ENCODE peak calls at places on chromosome 19, in four cellular contexts. F is spleen, K is astrocyte, C is hepatocyte. Q is an unnamed sample.

GRCh38 chr19:44570984-44571684 is 41.7 kb upstream of the CEACAM20 start:
- DNase-seq in F (no peak), K (peak), C (peak), Q (peak)

GRCh38 chr19:24086974-24087595 is at the start of gene ZNF254:
- DNase-seq in F (peak), K (peak), C (peak), Q (peak)

GRCh38 chr19:3899531-3900294 is 19.2 kb downstream of the ATCAY start:
- DNase-seq in F (no peak), K (no peak), C (peak), Q (no peak)

GRCh38 chr19:56367829-56368711 is 25.3 kb downstream of the ZNF582 start:
- DNase-seq in F (peak), K (peak), C (peak), Q (peak)

GRCh38 chr19:4220188-4220587 is 9.1 kb upstream of the EBI3 start:
- DNase-seq in F (no peak), K (no peak), C (no peak), Q (no peak)

GRCh38 chr19:51614789-51615188 is 15.4 kb downstream of the SIGLEC5 start:
- DNase-seq in F (no peak), K (no peak), C (no peak), Q (no peak)

GRCh38 chr19:32233885-32234284 is 111.5 kb upstream of the ZNF507 start:
- DNase-seq in F (no peak), K (no peak), C (no peak), Q (no peak)

GRCh38 chr19:18847516-18848463 is 16.0 kb downstream of the UPF1 start:
- DNase-seq in F (peak), K (no peak), C (no peak), Q (peak)

GRCh38 chr19:2003901-2004300 is 11.6 kb downstream of the BTBD2 start:
- DNase-seq in F (no peak), K (peak), C (no peak), Q (no peak)

GRCh38 chr19:45464274-45464673 is 3.5 kb upstream of the FOSB start:
- DNase-seq in F (no peak), K (no peak), C (no peak), Q (no peak)

DNA sequence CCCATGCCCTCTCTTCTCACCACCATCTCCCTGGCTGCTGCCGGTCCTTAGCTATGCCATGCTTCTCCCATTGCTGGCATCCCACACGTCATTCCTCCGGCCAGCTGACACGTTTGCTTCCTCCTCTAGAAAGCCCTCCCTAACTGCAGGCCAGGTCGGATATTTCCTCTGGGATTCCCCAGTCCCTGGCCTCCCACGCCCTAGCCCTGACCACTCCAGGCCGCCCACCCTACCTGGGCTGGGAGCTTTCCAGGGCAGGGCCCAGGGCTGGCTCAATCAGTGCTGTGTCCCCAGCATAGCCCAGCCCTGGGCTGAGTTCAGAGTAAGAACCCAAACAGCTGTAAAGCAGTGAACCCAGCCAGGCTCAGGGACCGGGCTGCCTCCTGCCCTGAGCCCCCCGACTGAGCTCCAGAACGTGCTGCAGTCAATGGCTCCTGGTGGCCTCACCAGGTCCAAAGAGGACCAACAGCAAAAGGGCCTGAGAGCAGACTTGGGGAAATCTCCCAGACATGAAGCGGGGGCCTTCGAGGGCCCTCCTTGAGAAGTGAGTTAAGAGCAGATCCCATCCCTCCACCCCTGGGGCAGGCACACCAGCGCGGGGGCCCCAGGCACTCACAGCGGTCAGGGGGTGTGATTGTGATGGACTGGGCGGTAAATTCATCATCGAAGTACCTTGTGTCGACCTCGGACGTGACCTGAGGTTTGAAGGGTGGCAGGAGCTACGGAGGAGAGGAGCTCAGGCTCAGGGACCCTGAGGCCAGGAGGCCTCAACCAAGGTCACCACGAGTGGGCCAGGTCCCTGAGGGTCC is 8.1 kb upstream of the CCNP start:
- DNase-seq in F (no peak), K (no peak), C (no peak), Q (no peak)
- H3K4me3 ChIP-seq in F (no peak), K (no peak), C (no peak), Q (no peak)

GRCh38 chr19:40570313-40571004 is 6.2 kb upstream of the SHKBP1 start:
- DNase-seq in F (peak), K (peak), C (peak), Q (peak)

GRCh38 chr19:40571831-40572495 is 4.7 kb upstream of the SHKBP1 start:
- DNase-seq in F (no peak), K (no peak), C (no peak), Q (no peak)

GRCh38 chr19:40567750-40568494 is 8.8 kb upstream of the SHKBP1 start:
- DNase-seq in F (no peak), K (no peak), C (no peak), Q (peak)

GRCh38 chr19:40567040-40567749 is 9.5 kb upstream of the SHKBP1 start:
- DNase-seq in F (no peak), K (no peak), C (no peak), Q (no peak)

DNA sequence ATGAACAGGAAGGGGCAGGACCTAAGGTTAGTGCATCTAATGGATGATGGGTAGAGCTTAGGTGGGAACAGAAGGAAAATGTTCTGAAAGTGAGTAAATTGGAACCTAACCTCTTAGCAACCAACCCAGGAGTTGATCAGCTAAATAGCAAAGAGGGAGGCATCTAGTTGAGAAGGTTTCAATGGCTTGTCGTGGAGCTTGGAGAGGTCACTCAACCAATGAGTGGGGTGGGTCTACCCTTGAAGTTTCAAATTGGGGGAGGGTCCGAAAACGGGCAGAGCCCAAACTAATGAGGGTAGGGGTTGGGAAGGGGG is 5.7 kb upstream of the SHKBP1 start:
- DNase-seq in F (no peak), K (no peak), C (no peak), Q (no peak)
- H3K27ac ChIP-seq in F (peak), K (no peak), C (no peak), Q (no peak)

GRCh38 chr19:861756-862528 is 2.5 kb downstream of the CFD start:
- DNase-seq in F (peak), K (no peak), C (peak), Q (peak)
- H3K4me3 ChIP-seq in F (no peak), K (no peak), C (no peak), Q (no peak)

DNA sequence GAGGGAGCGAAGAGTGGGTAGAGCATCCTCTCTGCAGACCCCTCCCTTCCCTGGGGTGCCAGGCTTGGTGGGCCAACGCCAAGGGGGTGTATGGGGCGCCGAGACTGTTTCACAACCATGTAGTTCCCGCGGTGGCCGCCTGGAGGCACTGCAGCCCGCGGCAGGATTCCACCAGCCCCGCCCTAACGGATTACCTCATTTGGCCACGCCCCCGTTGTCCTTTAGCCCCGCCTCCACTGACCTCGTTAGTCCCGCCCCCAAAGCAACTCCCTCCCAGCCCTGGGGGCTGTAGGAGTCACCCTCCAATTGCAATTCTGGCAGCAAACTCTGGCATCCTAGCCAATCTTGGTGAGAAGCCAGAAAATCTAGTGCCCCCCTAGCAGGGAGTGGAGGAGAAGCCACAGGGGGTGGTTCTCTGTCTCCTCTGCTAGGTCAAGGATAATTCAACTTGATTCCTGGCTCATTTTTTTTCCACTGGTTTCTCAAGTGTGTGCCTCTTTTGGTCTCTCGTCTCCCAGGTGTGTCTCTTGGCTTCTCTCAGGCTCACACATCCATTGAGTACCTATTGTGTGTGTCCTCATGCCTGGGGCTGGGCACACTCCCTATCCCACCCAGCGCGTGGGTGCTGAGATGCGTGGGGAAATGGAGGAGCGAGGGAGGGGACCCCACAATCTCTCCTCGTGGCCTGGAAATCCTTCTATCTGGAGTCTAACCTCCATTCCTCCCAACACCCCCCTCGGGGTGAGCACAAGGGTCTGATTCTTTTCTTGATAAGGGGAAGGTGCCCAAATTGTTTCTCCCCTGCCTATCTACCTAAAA is 2.0 kb downstream of the OLFM2 start:
- DNase-seq in F (peak), K (no peak), C (peak), Q (peak)
- H3K27ac ChIP-seq in F (no peak), K (no peak), C (no peak), Q (no peak)

DNA sequence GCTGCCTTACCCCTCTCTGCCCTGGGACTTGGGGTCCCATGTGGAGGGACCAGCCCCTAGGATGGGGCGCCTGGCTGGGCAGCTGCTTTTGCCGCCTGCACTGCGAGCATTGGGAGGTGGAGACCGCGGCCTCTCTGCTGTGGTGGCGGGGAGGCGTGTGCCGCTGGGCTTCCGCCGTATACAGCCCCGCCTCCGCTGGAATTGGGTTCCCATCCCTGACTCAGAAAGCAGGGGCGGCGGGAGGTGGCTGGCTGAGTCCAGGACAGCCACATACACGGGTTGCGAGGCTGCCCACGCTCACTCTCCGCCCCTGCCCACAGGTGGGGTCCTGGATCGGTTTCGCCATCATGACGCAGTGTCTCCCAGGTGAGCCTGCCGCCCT is 6.6 kb downstream of the NDUFB7 start:
- DNase-seq in F (no peak), K (no peak), C (no peak), Q (peak)
- H3K4me3 ChIP-seq in F (no peak), K (no peak), C (no peak), Q (no peak)

GRCh38 chr19:6802336-6803035 is 30.0 kb downstream of the VAV1 start:
- DNase-seq in F (peak), K (no peak), C (no peak), Q (no peak)
- H3K27ac ChIP-seq in F (peak), K (no peak), C (no peak), Q (no peak)